ENCODE peak calls at places on chromosome 10, in nine cellular contexts. I is brain pericyte; D is neural crest cell; S is stimulated activated CD4-positive, alpha-beta T cell treated with anti-CD3 and anti-CD28 coated beads, Interleukin-1b, Interleukin-23, amount 100 ng/mL, for 24 hours; M is CD4-positive, alpha-beta T cell; F is AG08396; P is activated naive CD8-positive, alpha-beta T cell treated with anti-CD3 and anti-CD28 coated beads for 36 hours; H is astrocyte of the hippocampus; U is AG10803. C is an unnamed sample.

GRCh38 chr10:17644485-17644964 is 574 bp downstream of the STAM start:
- DNase-seq in I (peak), D (peak), S (no peak), M (no peak), F (peak), P (no peak), H (no peak), U (peak), C (no peak)

GRCh38 chr10:103930449-103930848 is 12.5 kb upstream of the STN1 start:
- DNase-seq in I (no peak), D (no peak), S (no peak), M (no peak), F (no peak), P (no peak), H (no peak), U (no peak), C (no peak)

GRCh38 chr10:89419548-89419947 is 5.2 kb downstream of the IFIT5 start:
- DNase-seq in I (no peak), D (no peak), S (no peak), M (no peak), F (no peak), P (no peak), H (peak), U (peak), C (no peak)

GRCh38 chr10:90289037-90289436 is 568.8 kb downstream of the HTR7 start:
- DNase-seq in I (no peak), D (no peak), S (no peak), M (no peak), F (no peak), P (no peak), H (peak), U (no peak), C (no peak)

GRCh38 chr10:36612436-36612835 is 513.0 kb upstream of the ANKRD30A start:
- DNase-seq in I (no peak), D (no peak), S (no peak), M (no peak), F (no peak), P (no peak), H (no peak), U (no peak), C (no peak)

GRCh38 chr10:48444266-48444665 is 137.8 kb downstream of the MAPK8 start:
- DNase-seq in I (peak), D (no peak), S (no peak), M (no peak), F (no peak), P (no peak), H (peak), U (peak), C (no peak)

GRCh38 chr10:74929197-74929596 is 102.8 kb downstream of the KAT6B start:
- DNase-seq in I (no peak), D (no peak), S (no peak), M (no peak), F (no peak), P (no peak), H (peak), U (peak), C (no peak)

GRCh38 chr10:102951316-102951715 is 33.2 kb downstream of the CNNM2 start:
- DNase-seq in I (no peak), D (no peak), S (no peak), M (no peak), F (no peak), P (no peak), H (peak), U (peak), C (no peak)

GRCh38 chr10:32938554-32939061 is 19.4 kb downstream of the ITGB1 start:
- DNase-seq in I (no peak), D (peak), S (no peak), M (no peak), F (no peak), P (no peak), H (peak), U (peak), C (no peak)

GRCh38 chr10:63841761-63842160 is 320.6 kb downstream of the REEP3 start:
- DNase-seq in I (no peak), D (no peak), S (no peak), M (no peak), F (no peak), P (no peak), H (no peak), U (no peak), C (no peak)

GRCh38 chr10:6411424-6411823 is 168.7 kb downstream of the PRKCQ start:
- DNase-seq in I (no peak), D (no peak), S (no peak), M (no peak), F (no peak), P (no peak), H (no peak), U (no peak), C (no peak)

GRCh38 chr10:118957966-118958365 is 71.5 kb upstream of the NANOS1 start:
- DNase-seq in I (no peak), D (no peak), S (no peak), M (no peak), F (no peak), P (no peak), H (no peak), U (no peak), C (no peak)

GRCh38 chr10:62095341-62096071 is 173.1 kb downstream of the RTKN2 start:
- DNase-seq in I (no peak), D (no peak), S (no peak), M (no peak), F (no peak), P (no peak), H (peak), U (peak), C (no peak)

GRCh38 chr10:104031631-104032030 is 54.0 kb downstream of the COL17A1 start:
- DNase-seq in I (no peak), D (no peak), S (no peak), M (no peak), F (no peak), P (no peak), H (no peak), U (no peak), C (no peak)

GRCh38 chr10:23884671-23885070 is 324.3 kb upstream of the KIAA1217 start:
- DNase-seq in I (no peak), D (no peak), S (no peak), M (no peak), F (no peak), P (no peak), H (no peak), U (no peak), C (no peak)

GRCh38 chr10:103504181-103504783 is 10.8 kb downstream of the NEURL1 start:
- DNase-seq in I (peak), D (no peak), S (peak), M (no peak), F (peak), P (peak), H (peak), U (peak), C (peak)

GRCh38 chr10:1130226-1130625 is 74.0 kb downstream of the WDR37 start:
- DNase-seq in I (no peak), D (no peak), S (no peak), M (no peak), F (no peak), P (no peak), H (no peak), U (no peak), C (no peak)

GRCh38 chr10:30422981-30423654 is 10.9 kb upstream of the MAP3K8 start:
- DNase-seq in I (no peak), D (no peak), S (no peak), M (no peak), F (peak), P (no peak), H (peak), U (peak), C (no peak)

GRCh38 chr10:61179734-61180133 is 235.7 kb upstream of the RHOBTB1 start:
- DNase-seq in I (no peak), D (no peak), S (no peak), M (no peak), F (no peak), P (no peak), H (no peak), U (no peak), C (no peak)